ENCODE peak calls at places on chromosome 5, in four cellular contexts. One of them, this sample, is unnamed.
A peak's percentile ranks its signal among the peaks of the same experiment; 100 is the strongest.

GRCh38 chr5:2036885-2037284 is 154.2 kb upstream of the IRX4 start:
- DNase-seq in IMR-90: no peak
- DNase-seq in neuronal stem cell: no peak
- DNase-seq in H9: no peak
- DNase-seq in this sample: no peak

GRCh38 chr5:25713259-25713658 is 1068.5 kb upstream of the CDH10 start:
- DNase-seq in IMR-90: no peak
- DNase-seq in neuronal stem cell: no peak
- DNase-seq in H9: peak; percentile 39
- DNase-seq in this sample: peak; percentile 13

GRCh38 chr5:169416583-169417196 is 115.8 kb upstream of the SLIT3 start:
- DNase-seq in IMR-90: peak; percentile 46
- DNase-seq in neuronal stem cell: no peak
- DNase-seq in H9: no peak
- DNase-seq in this sample: peak; percentile 32

GRCh38 chr5:56314536-56314935 is 81.4 kb upstream of the ANKRD55 start:
- DNase-seq in IMR-90: no peak
- DNase-seq in neuronal stem cell: no peak
- DNase-seq in H9: peak; percentile 38
- DNase-seq in this sample: no peak

GRCh38 chr5:39624268-39624886 is 199.6 kb upstream of the DAB2 start:
- DNase-seq in IMR-90: peak; percentile 8
- DNase-seq in neuronal stem cell: no peak
- DNase-seq in H9: no peak
- DNase-seq in this sample: peak; percentile 52

GRCh38 chr5:76389513-76390154 is 13.5 kb upstream of the IQGAP2 start:
- DNase-seq in IMR-90: no peak
- DNase-seq in neuronal stem cell: no peak
- DNase-seq in H9: no peak
- DNase-seq in this sample: no peak

GRCh38 chr5:57216714-57217113 is 42.9 kb downstream of the GPBP1 start:
- DNase-seq in IMR-90: peak; percentile 82
- DNase-seq in neuronal stem cell: no peak
- DNase-seq in H9: no peak
- DNase-seq in this sample: peak; percentile 51

GRCh38 chr5:110612778-110613396 is 113.6 kb downstream of the TMEM232 start:
- DNase-seq in IMR-90: no peak
- DNase-seq in neuronal stem cell: no peak
- DNase-seq in H9: no peak
- DNase-seq in this sample: no peak

GRCh38 chr5:90037646-90038045 is 371.9 kb downstream of the CETN3 start:
- DNase-seq in IMR-90: peak; percentile 3
- DNase-seq in neuronal stem cell: no peak
- DNase-seq in H9: no peak
- DNase-seq in this sample: peak; percentile 55

GRCh38 chr5:149035282-149035882 is 27.5 kb downstream of the SH3TC2 start:
- DNase-seq in IMR-90: peak; percentile 83
- DNase-seq in neuronal stem cell: peak; percentile 48
- DNase-seq in H9: peak; percentile 79
- DNase-seq in this sample: peak; percentile 77

DNA sequence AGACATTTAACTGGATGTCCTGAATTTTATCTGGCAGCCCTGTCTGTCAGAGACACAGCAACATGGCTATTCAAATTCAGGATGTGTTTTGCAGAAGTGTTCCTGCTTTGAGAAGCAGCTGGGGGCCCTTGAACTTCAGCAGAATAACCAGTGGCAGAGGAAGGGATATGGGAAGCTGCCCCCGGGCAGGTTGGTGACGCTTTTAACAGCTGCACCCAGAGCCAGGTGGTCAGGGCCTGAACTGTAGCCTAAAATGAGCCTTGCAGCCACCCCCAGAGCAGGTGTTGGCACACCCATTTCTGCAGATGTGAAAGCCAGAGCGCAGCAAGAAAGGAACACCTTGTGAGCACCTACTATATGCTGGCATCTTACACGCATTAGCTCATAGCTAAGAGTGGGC is 128.7 kb upstream of the BOD1 start:
- DNase-seq in IMR-90: no peak
- DNase-seq in neuronal stem cell: no peak
- DNase-seq in H9: peak; percentile 65
- DNase-seq in this sample: no peak
- H2BK5ac ChIP-seq in IMR-90: no peak overlapping the region
- H2BK5ac ChIP-seq in neuronal stem cell: no peak overlapping the region
- H2BK5ac ChIP-seq in H9: no peak overlapping the region
- H2BK5ac ChIP-seq in this sample: no peak overlapping the region

DNA sequence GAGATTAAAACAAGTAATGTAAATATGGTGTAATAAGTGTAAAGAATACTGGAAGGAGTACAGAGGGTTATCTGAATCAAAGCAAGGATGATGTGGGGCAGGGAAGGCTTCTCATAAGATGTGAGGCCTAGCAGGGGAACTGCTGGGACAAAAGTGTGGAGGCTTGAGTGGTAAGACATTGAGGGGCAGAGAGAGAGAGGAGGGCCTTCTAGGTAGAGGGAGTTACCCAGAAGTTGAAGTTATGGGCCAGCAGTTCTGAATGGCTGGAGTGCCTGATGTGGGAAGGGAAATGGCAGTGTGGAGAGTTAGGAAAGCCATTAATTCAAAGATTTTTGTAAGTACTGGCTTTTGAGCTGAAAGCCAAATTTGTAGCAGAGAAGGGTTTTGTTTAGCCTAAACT is 36.8 kb downstream of the CPEB4 start:
- DNase-seq in IMR-90: no peak
- DNase-seq in neuronal stem cell: no peak
- DNase-seq in H9: no peak
- DNase-seq in this sample: no peak
- H3K18ac ChIP-seq in IMR-90: peak overlapping the region; percentile 29
- H3K18ac ChIP-seq in neuronal stem cell: no peak overlapping the region
- H3K18ac ChIP-seq in H9: no peak overlapping the region
- H3K18ac ChIP-seq in this sample: peak overlapping the region; percentile 46

GRCh38 chr5:117829646-117830045 is 1158.7 kb downstream of the DTWD2 start:
- DNase-seq in IMR-90: no peak
- DNase-seq in neuronal stem cell: no peak
- DNase-seq in H9: peak; percentile 42
- DNase-seq in this sample: no peak

GRCh38 chr5:117833666-117834065 is 1154.7 kb downstream of the DTWD2 start:
- DNase-seq in IMR-90: no peak
- DNase-seq in neuronal stem cell: no peak
- DNase-seq in H9: no peak
- DNase-seq in this sample: no peak
- H2BK5ac ChIP-seq in IMR-90: no peak overlapping the region
- H2BK5ac ChIP-seq in neuronal stem cell: no peak overlapping the region
- H2BK5ac ChIP-seq in H9: no peak overlapping the region
- H2BK5ac ChIP-seq in this sample: no peak overlapping the region

GRCh38 chr5:154571325-154572035 is 93.5 kb upstream of the HAND1 start:
- DNase-seq in IMR-90: no peak
- DNase-seq in neuronal stem cell: no peak
- DNase-seq in H9: no peak
- DNase-seq in this sample: no peak
- H3K18ac ChIP-seq in IMR-90: no peak overlapping the region
- H3K18ac ChIP-seq in neuronal stem cell: no peak overlapping the region
- H3K18ac ChIP-seq in H9: no peak overlapping the region
- H3K18ac ChIP-seq in this sample: no peak overlapping the region

This sample was measured in mesenchymal stem cell.